ENCODE peak calls at places on chromosomes 6 and 20, in ten cellular contexts. V is hepatocyte, T is mucosa of descending colon, Y is A549, Z is A673, F is Panc1, J is tibial artery, I is SK-N-SH, X is right atrium auricular region, H is prostate gland. E is an unnamed sample.

GRCh38 chr6:40755046-40755681 is 168.0 kb upstream of the LRFN2 start:
- DNase-seq in I (peak), X (no peak), J (no peak), Z (no peak), H (no peak), V (peak), Y (no peak), T (no peak), F (no peak), E (peak)

GRCh38 chr6:131897050-131897435 is 54.1 kb downstream of the CCN2 start:
- DNase-seq in T (no peak), H (no peak), F (no peak), Z (no peak), I (no peak), V (no peak), X (no peak), J (no peak), Y (no peak), E (no peak)

GRCh38 chr6:112475083-112475482 is 128.0 kb downstream of the RFPL4B start:
- DNase-seq in Z (no peak), H (no peak), F (no peak), J (no peak), X (no peak), I (no peak), Y (no peak), V (no peak), T (no peak), E (peak)

GRCh38 chr6:108621117-108621516 is 60.4 kb downstream of the FOXO3 start:
- DNase-seq in V (no peak), X (peak), F (peak), Y (no peak), T (no peak), I (no peak), Z (peak), J (peak), H (no peak), E (peak)

GRCh38 chr6:125206389-125206788 is 52.8 kb downstream of the TPD52L1 start:
- DNase-seq in V (no peak), I (no peak), X (no peak), T (no peak), H (no peak), Y (no peak), F (no peak), J (no peak), Z (no peak), E (no peak)

GRCh38 chr20:45892049-45892816 is 1.1 kb downstream of the CTSA start:
- DNase-seq in V (peak), I (peak), T (no peak), Z (peak), J (no peak), X (no peak), H (no peak), Y (peak), F (no peak), E (no peak)

GRCh38 chr20:2822073-2822472 is 5.9 kb downstream of the TMEM239 start:
- DNase-seq in J (no peak), T (no peak), Z (no peak), V (no peak), F (no peak), I (no peak), Y (no peak), X (no peak), H (no peak), E (peak)

GRCh38 chr20:4926531-4927156 is 74.7 kb downstream of the SLC23A2 start:
- DNase-seq in I (no peak), F (no peak), Z (no peak), V (no peak), T (no peak), Y (no peak), X (no peak), J (no peak), H (no peak), E (no peak)

GRCh38 chr6:139282684-139283083 is 9.1 kb downstream of the TXLNB start:
- DNase-seq in T (no peak), Y (no peak), F (no peak), V (no peak), H (no peak), J (no peak), I (no peak), Z (no peak), X (no peak), E (no peak)

GRCh38 chr20:50625986-50626677 is 65.2 kb downstream of the RIPOR3 start:
- DNase-seq in Z (peak), J (peak), Y (peak), I (peak), X (peak), F (no peak), V (peak), H (no peak), T (no peak), E (peak)

DNA sequence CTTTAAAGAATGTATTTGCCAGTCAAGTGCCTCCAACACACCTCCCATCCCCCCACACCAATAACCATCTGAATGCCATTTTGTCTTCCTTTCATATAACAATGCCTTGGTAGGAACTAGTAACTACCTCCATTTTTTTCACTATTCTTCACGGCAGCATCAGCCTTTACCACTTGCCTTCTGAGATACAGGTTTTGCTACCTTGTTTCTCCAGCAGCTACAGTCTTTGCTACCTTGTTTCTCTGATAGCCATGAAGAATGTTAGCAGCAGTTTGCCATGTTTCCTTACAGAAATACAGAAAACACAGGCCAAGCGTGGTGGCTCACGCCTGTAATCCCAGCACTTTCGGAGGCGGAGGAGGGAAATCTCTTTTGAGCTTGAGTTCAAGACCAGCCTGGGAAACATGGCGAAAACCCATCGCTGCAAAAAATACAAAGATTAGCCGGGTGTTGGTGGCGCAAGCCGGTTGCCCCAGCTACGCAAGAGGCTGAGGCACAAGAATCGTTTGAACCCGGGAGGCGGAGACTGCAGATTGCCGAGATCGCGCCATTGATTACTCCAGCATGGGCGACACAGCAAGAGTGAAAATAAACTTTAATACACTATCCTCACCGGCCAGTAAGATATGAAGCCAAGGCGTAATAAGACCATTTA is 100.9 kb downstream of the HFE start:
- DNase-seq in H (no peak), I (no peak), Y (no peak), V (peak), X (no peak), F (no peak), J (no peak), T (no peak), Z (peak), E (no peak)
- H3K4me3 ChIP-seq in H (peak), I (peak), Y (peak), V (peak), X (peak), F (peak), J (peak), T (peak), Z (peak), E (peak)

DNA sequence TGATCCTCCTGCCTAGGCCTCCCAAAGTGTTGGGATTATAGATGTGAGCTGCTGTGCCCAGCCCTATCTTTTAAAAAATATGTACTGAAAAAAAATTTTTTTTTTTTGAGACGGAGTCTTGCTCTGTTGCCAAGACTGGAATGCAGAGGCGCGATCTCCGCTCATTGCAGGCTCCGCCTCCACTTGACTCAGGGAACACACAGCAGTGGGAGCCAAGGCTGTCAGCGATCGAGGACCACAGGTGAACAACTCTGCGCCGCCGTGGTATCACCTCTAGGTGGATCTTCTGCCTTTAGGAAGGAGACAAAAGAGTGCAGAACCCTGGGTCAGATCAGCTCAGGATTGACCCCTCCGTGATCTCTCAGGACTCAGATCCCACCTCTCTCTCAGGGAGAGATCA is 13.7 kb downstream of the RAET1E start:
- DNase-seq in H (no peak), T (no peak), F (no peak), J (no peak), V (peak), Z (no peak), X (peak), Y (no peak), I (no peak), E (peak)
- TF ChIP-seq CTCF in H (no peak), T (no peak), F (no peak), J (no peak), V (no peak), Z (no peak), X (no peak), Y (no peak), I (no peak), E (no peak)

GRCh38 chr6:12314751-12315150 is 24.6 kb downstream of the EDN1 start:
- DNase-seq in Y (no peak), H (no peak), I (no peak), Z (no peak), F (no peak), V (no peak), J (no peak), T (no peak), X (no peak), E (no peak)
- H3K4me3 ChIP-seq in Y (peak), H (no peak), I (no peak), Z (no peak), F (peak), V (no peak), J (no peak), T (no peak), X (no peak), E (no peak)

GRCh38 chr20:40254023-40254772 is 434.8 kb downstream of the MAFB start:
- DNase-seq in H (no peak), V (no peak), Y (no peak), I (no peak), F (no peak), T (no peak), X (no peak), Z (peak), J (no peak), E (peak)

GRCh38 chr20:40257763-40258162 is 431.3 kb downstream of the MAFB start:
- DNase-seq in F (no peak), H (no peak), I (no peak), Y (no peak), J (no peak), V (no peak), Z (no peak), T (no peak), X (no peak), E (no peak)

GRCh38 chr20:40251284-40251932 is 437.6 kb downstream of the MAFB start:
- DNase-seq in Z (peak), V (peak), J (no peak), H (no peak), Y (peak), T (no peak), X (no peak), F (no peak), I (peak), E (peak)

GRCh38 chr20:40258931-40259330 is 430.1 kb downstream of the MAFB start:
- DNase-seq in F (no peak), H (no peak), I (no peak), X (no peak), Z (no peak), V (no peak), J (no peak), T (no peak), Y (no peak), E (no peak)

DNA sequence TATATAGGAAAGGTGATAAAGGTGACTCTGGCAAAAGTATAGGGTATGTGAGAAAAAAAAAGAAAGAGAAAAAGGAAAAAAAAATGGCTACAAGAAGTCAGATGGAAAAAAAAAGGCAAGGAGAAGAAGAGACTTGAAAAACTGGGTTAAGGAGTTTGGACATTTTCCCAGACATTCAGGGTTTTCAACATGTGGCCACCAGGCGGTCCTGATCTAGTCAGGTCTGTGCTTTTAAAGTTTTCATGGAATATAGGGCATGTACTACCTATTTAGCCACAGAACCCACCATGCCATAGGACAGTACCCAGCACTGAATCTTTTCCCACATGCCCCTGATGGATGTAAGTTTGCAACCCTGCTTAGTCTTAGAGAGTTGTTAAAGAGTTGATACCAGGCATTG is 433.7 kb downstream of the MAFB start:
- DNase-seq in J (no peak), F (no peak), Z (no peak), I (no peak), X (no peak), H (peak), V (no peak), Y (no peak), T (no peak), E (peak)
- TF ChIP-seq CTCF in J (no peak), F (peak), Z (peak), I (no peak), X (peak), H (peak), V (no peak), Y (no peak), T (no peak), E (peak)

GRCh38 chr6:42784739-42785498 is 3.1 kb downstream of the BICRAL start:
- DNase-seq in I (no peak), J (no peak), T (no peak), Y (no peak), V (no peak), X (no peak), Z (no peak), F (no peak), H (no peak), E (no peak)
- H3K4me3 ChIP-seq in I (peak), J (peak), T (no peak), Y (peak), V (peak), X (peak), Z (peak), F (peak), H (peak), E (peak)

GRCh38 chr20:52193886-52194545 is 2.4 kb upstream of the ZFP64 start:
- DNase-seq in X (no peak), I (no peak), Z (no peak), F (no peak), J (no peak), Y (no peak), H (peak), T (no peak), V (peak), E (no peak)

GRCh38 chr20:52191132-52191435 is 495 bp downstream of the ZFP64 start:
- DNase-seq in T (no peak), X (no peak), J (no peak), H (no peak), I (no peak), F (no peak), Y (peak), V (no peak), Z (no peak), E (peak)

GRCh38 chr20:52191436-52192295 is at the start of gene ZFP64:
- DNase-seq in H (peak), I (peak), Y (peak), T (peak), X (peak), F (peak), V (peak), Z (peak), J (peak), E (peak)

GRCh38 chr20:52193133-52193532 is 1.6 kb upstream of the ZFP64 start:
- DNase-seq in Z (no peak), I (no peak), X (no peak), J (no peak), H (no peak), Y (no peak), V (no peak), F (no peak), T (no peak), E (no peak)

GRCh38 chr20:52192296-52193007 is 873 bp upstream of the ZFP64 start:
- DNase-seq in H (no peak), Z (no peak), T (no peak), J (no peak), I (peak), Y (peak), V (no peak), F (peak), X (no peak), E (no peak)
- TF ChIP-seq CTCF in H (no peak), Z (no peak), T (peak), J (no peak), I (peak), Y (no peak), V (no peak), F (no peak), X (no peak), E (no peak)

DNA sequence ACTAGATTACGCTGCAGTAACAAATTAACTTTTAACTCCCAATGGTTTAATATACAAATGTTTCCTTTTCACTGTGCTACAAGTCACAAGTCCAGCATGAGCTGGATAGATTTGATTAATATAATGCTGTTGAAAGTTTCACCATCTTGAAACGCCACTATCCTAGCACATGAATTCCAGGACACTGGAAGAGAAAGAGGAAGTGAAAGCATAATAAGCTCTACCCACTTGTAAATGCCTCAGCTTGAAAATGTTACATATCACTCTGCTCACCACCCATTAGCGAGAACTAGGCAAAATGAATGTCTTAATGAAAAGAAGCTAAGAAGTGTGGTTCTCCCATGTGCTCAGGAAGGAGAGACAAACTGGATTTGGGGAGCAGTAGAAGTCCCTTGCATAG is 46.9 kb downstream of the PCSK2 start:
- DNase-seq in F (no peak), X (no peak), I (no peak), Y (no peak), Z (no peak), J (no peak), V (no peak), H (no peak), T (no peak), E (no peak)
- H3K4me3 ChIP-seq in F (no peak), X (no peak), I (no peak), Y (no peak), Z (no peak), J (no peak), V (no peak), H (no peak), T (no peak), E (no peak)

GRCh38 chr6:144633886-144634285 is 348.8 kb downstream of the UTRN start:
- DNase-seq in I (no peak), Z (no peak), J (no peak), X (no peak), T (no peak), V (no peak), F (no peak), Y (no peak), H (no peak), E (no peak)
- TF ChIP-seq CTCF in I (no peak), Z (no peak), J (no peak), X (no peak), T (no peak), V (no peak), F (no peak), Y (no peak), H (no peak), E (no peak)

DNA sequence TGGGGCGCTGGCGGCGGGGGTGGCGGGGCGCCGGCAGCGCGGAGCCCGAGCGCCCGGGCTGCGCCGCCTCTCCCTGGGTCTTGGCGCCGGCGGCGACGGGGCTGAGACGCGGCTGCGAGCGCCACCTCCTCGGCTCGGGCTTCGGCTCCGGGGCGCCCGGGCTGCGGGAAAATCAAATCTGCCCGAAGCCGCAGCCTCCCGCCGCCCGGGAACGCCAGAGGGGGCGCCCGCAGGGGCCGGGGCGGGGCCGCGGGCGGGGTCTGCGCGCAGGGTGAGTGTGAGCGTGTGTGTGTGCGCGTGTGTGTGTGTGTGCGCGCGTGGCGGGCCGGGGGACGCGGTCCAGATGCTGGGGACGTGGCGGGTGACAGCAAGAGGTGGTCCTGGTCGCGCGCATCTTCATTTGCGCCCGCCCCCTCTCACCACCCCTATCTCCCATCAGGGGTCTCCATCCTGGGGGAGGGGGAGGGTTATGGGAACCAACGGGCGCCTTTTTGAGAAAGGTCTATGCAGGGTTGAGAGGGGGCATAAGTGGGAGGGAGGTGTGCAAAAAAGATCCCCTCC is 655 bp upstream of the CPNE5 start:
- DNase-seq in F (no peak), Y (peak), H (no peak), T (no peak), V (peak), I (peak), X (no peak), J (no peak), Z (peak), E (no peak)
- H3K4me3 ChIP-seq in F (peak), Y (peak), H (peak), T (no peak), V (peak), I (peak), X (peak), J (peak), Z (peak), E (peak)

GRCh38 chr6:4805553-4806307 is 29.5 kb downstream of the CDYL start:
- DNase-seq in Z (peak), Y (peak), H (peak), F (peak), V (peak), X (no peak), J (peak), I (peak), T (peak), E (peak)
- TF ChIP-seq CTCF in Z (peak), Y (peak), H (peak), F (peak), V (peak), X (peak), J (peak), I (peak), T (peak), E (peak)